ENCODE peak calls at places on chromosomes 1 and 21, in eight cellular contexts. C is NCI-H524; N is NCI-H446 treated with DMSO at 0.1 percent for 48 hours; V is stimulated activated CD8-positive, alpha-beta memory T cell treated with anti-CD3 and anti-CD28 coated beads, Interleukin-4, amount 100 ng/mL, for 4 hours; E is EL; B is effector memory CD8-positive, alpha-beta T cell; P is ovary; M is CMK. Q is an unnamed sample.

GRCh38 chr21:28633803-28634572 is 358.7 kb downstream of the LTN1 start:
- DNase-seq in C (no peak), N (no peak), V (no peak), E (peak; percentile 91), B (no peak), P (no peak), M (peak; percentile 99), Q (peak; percentile 62)

GRCh38 chr1:102838016-102838415 is 270.3 kb downstream of the COL11A1 start:
- DNase-seq in C (no peak), N (no peak), V (no peak), E (no peak), B (no peak), P (no peak), M (no peak), Q (no peak)

GRCh38 chr21:45386728-45387371 is 18.1 kb upstream of the COL18A1 start:
- DNase-seq in C (no peak), N (no peak), V (no peak), E (peak; percentile 97), B (no peak), P (peak; percentile 92), M (no peak), Q (peak; percentile 59)

GRCh38 chr1:192669174-192669573 is 33.2 kb downstream of the RGS13 start:
- DNase-seq in C (no peak), N (no peak), V (no peak), E (no peak), B (no peak), P (no peak), M (no peak), Q (no peak)

GRCh38 chr1:50936321-50936720 is 23.7 kb downstream of the FAF1 start:
- DNase-seq in C (no peak), N (no peak), V (no peak), E (no peak), B (no peak), P (no peak), M (no peak), Q (no peak)

GRCh38 chr1:53553734-53554509 is 94.7 kb downstream of the DMRTB1 start:
- DNase-seq in C (peak; percentile 89), N (peak; percentile 21), V (no peak), E (peak; percentile 63), B (peak; percentile 14), P (no peak), M (no peak), Q (no peak)

GRCh38 chr1:178310685-178311105 is 186.1 kb downstream of the CLEC20A start:
- DNase-seq in C (peak; percentile 81), N (peak; percentile 71), V (no peak), E (peak; percentile 74), B (no peak), P (no peak), M (peak; percentile 32), Q (peak; percentile 79)

GRCh38 chr1:224703702-224704408 is 87.7 kb downstream of the CNIH3 start:
- DNase-seq in C (peak; percentile 84), N (no peak), V (no peak), E (no peak), B (no peak), P (no peak), M (no peak), Q (no peak)

GRCh38 chr1:58460469-58460868 is 86.1 kb downstream of the OMA1 start:
- DNase-seq in C (no peak), N (no peak), V (no peak), E (no peak), B (no peak), P (no peak), M (no peak), Q (peak; percentile 49)

GRCh38 chr1:193104906-193105820 is at the start of gene GLRX2:
- DNase-seq in C (peak; percentile 79), N (peak; percentile 70), V (peak; percentile 47), E (peak; percentile 95), B (peak; percentile 36), P (peak; percentile 82), M (peak; percentile 75), Q (peak; percentile 96)

GRCh38 chr21:21897275-21897883 is 899.2 kb downstream of the NCAM2 start:
- DNase-seq in C (no peak), N (peak; percentile 95), V (no peak), E (peak; percentile 26), B (no peak), P (no peak), M (no peak), Q (peak; percentile 39)

GRCh38 chr1:59574085-59574484 is 240.7 kb upstream of the HOOK1 start:
- DNase-seq in C (no peak), N (peak; percentile 10), V (no peak), E (peak; percentile 87), B (no peak), P (no peak), M (no peak), Q (peak; percentile 82)

GRCh38 chr1:180097319-180097605 is 57.4 kb upstream of the QSOX1 start:
- DNase-seq in C (no peak), N (no peak), V (no peak), E (no peak), B (no peak), P (no peak), M (no peak), Q (no peak)

GRCh38 chr1:209643295-209644020 is 8.8 kb downstream of the LAMB3 start:
- DNase-seq in C (no peak), N (peak; percentile 53), V (no peak), E (no peak), B (no peak), P (peak; percentile 70), M (no peak), Q (peak; percentile 46)

GRCh38 chr1:182634306-182635072 is 30.3 kb upstream of the RGS16 start:
- DNase-seq in C (peak; percentile 95), N (no peak), V (no peak), E (no peak), B (no peak), P (no peak), M (no peak), Q (no peak)

GRCh38 chr1:175536369-175536768 is 207.0 kb downstream of the TNR start:
- DNase-seq in C (no peak), N (no peak), V (no peak), E (no peak), B (no peak), P (no peak), M (no peak), Q (no peak)

GRCh38 chr21:17921579-17922530 is 102.7 kb upstream of the C21orf91 start:
- DNase-seq in C (peak; percentile 71), N (peak; percentile 86), V (no peak), E (peak; percentile 59), B (no peak), P (no peak), M (no peak), Q (peak; percentile 32)

GRCh38 chr1:116393015-116393414 is 20.0 kb downstream of the ATP1A1 start:
- DNase-seq in C (no peak), N (no peak), V (no peak), E (no peak), B (no peak), P (no peak), M (no peak), Q (no peak)

GRCh38 chr1:38456564-38456876 is 403.1 kb downstream of the RRAGC start:
- DNase-seq in C (peak; percentile 91), N (no peak), V (no peak), E (no peak), B (no peak), P (no peak), M (no peak), Q (no peak)

GRCh38 chr1:65068202-65069011 is 79.6 kb upstream of the AK4 start:
- DNase-seq in C (peak; percentile 47), N (no peak), V (no peak), E (peak; percentile 29), B (peak; percentile 21), P (peak; percentile 18), M (no peak), Q (peak; percentile 28)

GRCh38 chr1:218529691-218530310 is 184.7 kb downstream of the TGFB2 start:
- DNase-seq in C (no peak), N (no peak), V (no peak), E (peak; percentile 61), B (no peak), P (no peak), M (no peak), Q (no peak)

GRCh38 chr1:153364766-153365678 is 7.4 kb downstream of the S100A9 start:
- DNase-seq in C (no peak), N (no peak), V (no peak), E (no peak), B (no peak), P (no peak), M (no peak), Q (no peak)

GRCh38 chr1:208988811-208989222 is 594.7 kb upstream of the CAMK1G start:
- DNase-seq in C (no peak), N (no peak), V (no peak), E (peak; percentile 75), B (peak; percentile 2), P (no peak), M (no peak), Q (peak; percentile 67)

Q was measured in astrocyte of the hippocampus.